ENCODE peak calls at places on chromosomes 13 and 19, in four cellular contexts. One of them, this sample, is unnamed.
A peak's percentile ranks its signal among the peaks of the same experiment; 100 is the strongest.

GRCh38 chr13:111879719-111880118 is 187.2 kb upstream of the SOX1 start:
- DNase-seq in GM23248: no peak
- DNase-seq in putamen: no peak
- DNase-seq in effector memory CD8-positive, alpha-beta T cell: no peak
- DNase-seq in this sample: no peak

GRCh38 chr13:36516225-36516624 is 83.9 kb downstream of the CCNA1 start:
- DNase-seq in GM23248: no peak
- DNase-seq in putamen: no peak
- DNase-seq in effector memory CD8-positive, alpha-beta T cell: no peak
- DNase-seq in this sample: no peak

GRCh38 chr19:37007587-37008220 is 70.5 kb upstream of the ZNF420 start:
- DNase-seq in GM23248: peak; percentile 12
- DNase-seq in putamen: peak; percentile 26
- DNase-seq in effector memory CD8-positive, alpha-beta T cell: peak; percentile 13
- DNase-seq in this sample: peak; percentile 64

GRCh38 chr13:102220681-102221228 is 181.1 kb downstream of the FGF14 start:
- DNase-seq in GM23248: no peak
- DNase-seq in putamen: no peak
- DNase-seq in effector memory CD8-positive, alpha-beta T cell: no peak
- DNase-seq in this sample: no peak

GRCh38 chr19:13935765-13936486 is 2.3 kb downstream of the PODNL1 start:
- DNase-seq in GM23248: no peak
- DNase-seq in putamen: no peak
- DNase-seq in effector memory CD8-positive, alpha-beta T cell: no peak
- DNase-seq in this sample: no peak

GRCh38 chr13:107866666-107867623 is 348.4 kb downstream of the LIG4 start:
- DNase-seq in GM23248: peak; percentile 90
- DNase-seq in putamen: peak; percentile 17
- DNase-seq in effector memory CD8-positive, alpha-beta T cell: no peak
- DNase-seq in this sample: peak; percentile 59

GRCh38 chr19:9721861-9722260 is 46.7 kb downstream of the ZNF846 start:
- DNase-seq in GM23248: no peak
- DNase-seq in putamen: no peak
- DNase-seq in effector memory CD8-positive, alpha-beta T cell: no peak
- DNase-seq in this sample: no peak

GRCh38 chr13:38872693-38873092 is 117.9 kb downstream of the STOML3 start:
- DNase-seq in GM23248: peak; percentile 47
- DNase-seq in putamen: peak; percentile 56
- DNase-seq in effector memory CD8-positive, alpha-beta T cell: no peak
- DNase-seq in this sample: peak; percentile 8

GRCh38 chr19:55452381-55453325 is 8.8 kb downstream of the ISOC2 start:
- DNase-seq in GM23248: peak; percentile 76
- DNase-seq in putamen: peak; percentile 97
- DNase-seq in effector memory CD8-positive, alpha-beta T cell: no peak
- DNase-seq in this sample: peak; percentile 96

GRCh38 chr13:108427355-108427754 is 157.8 kb downstream of the TNFSF13B start:
- DNase-seq in GM23248: no peak
- DNase-seq in putamen: no peak
- DNase-seq in effector memory CD8-positive, alpha-beta T cell: no peak
- DNase-seq in this sample: no peak

GRCh38 chr13:50745542-50745941 is 98.0 kb downstream of the DLEU7 start:
- DNase-seq in GM23248: no peak
- DNase-seq in putamen: no peak
- DNase-seq in effector memory CD8-positive, alpha-beta T cell: no peak
- DNase-seq in this sample: no peak

GRCh38 chr19:29485293-29485692 is 40.5 kb upstream of the VSTM2B start:
- DNase-seq in GM23248: no peak
- DNase-seq in putamen: no peak
- DNase-seq in effector memory CD8-positive, alpha-beta T cell: no peak
- DNase-seq in this sample: no peak

GRCh38 chr13:43884221-43884620 is 4.5 kb downstream of the LACC1 start:
- DNase-seq in GM23248: no peak
- DNase-seq in putamen: no peak
- DNase-seq in effector memory CD8-positive, alpha-beta T cell: no peak
- DNase-seq in this sample: no peak

GRCh38 chr19:43532962-43533545 is at the start of gene ZNF575:
- DNase-seq in GM23248: peak; percentile 92
- DNase-seq in putamen: peak; percentile 96
- DNase-seq in effector memory CD8-positive, alpha-beta T cell: peak; percentile 71
- DNase-seq in this sample: peak; percentile 93

GRCh38 chr19:52922841-52923781 is at the start of gene ZNF888:
- DNase-seq in GM23248: peak; percentile 94
- DNase-seq in putamen: peak; percentile 64
- DNase-seq in effector memory CD8-positive, alpha-beta T cell: peak; percentile 83
- DNase-seq in this sample: peak; percentile 80

GRCh38 chr19:16922592-16922934 is 33.8 kb downstream of the F2RL3 start:
- DNase-seq in GM23248: no peak
- DNase-seq in putamen: no peak
- DNase-seq in effector memory CD8-positive, alpha-beta T cell: no peak
- DNase-seq in this sample: no peak

GRCh38 chr19:50857366-50857765 is 2.7 kb downstream of the KLK3 start:
- DNase-seq in GM23248: no peak
- DNase-seq in putamen: no peak
- DNase-seq in effector memory CD8-positive, alpha-beta T cell: no peak
- DNase-seq in this sample: no peak

GRCh38 chr19:49553451-49554271 is 25.9 kb downstream of the RCN3 start:
- DNase-seq in GM23248: peak; percentile 94
- DNase-seq in putamen: no peak
- DNase-seq in effector memory CD8-positive, alpha-beta T cell: no peak
- DNase-seq in this sample: no peak

GRCh38 chr13:111666377-111666776 is 345.9 kb downstream of the TEX29 start:
- DNase-seq in GM23248: no peak
- DNase-seq in putamen: no peak
- DNase-seq in effector memory CD8-positive, alpha-beta T cell: no peak
- DNase-seq in this sample: no peak

GRCh38 chr13:24906268-24906667 is 142.3 kb downstream of the RNF17 start:
- DNase-seq in GM23248: no peak
- DNase-seq in putamen: no peak
- DNase-seq in effector memory CD8-positive, alpha-beta T cell: no peak
- DNase-seq in this sample: no peak

GRCh38 chr19:4691383-4691782 is 21.2 kb upstream of the MYDGF start:
- DNase-seq in GM23248: no peak
- DNase-seq in putamen: no peak
- DNase-seq in effector memory CD8-positive, alpha-beta T cell: no peak
- DNase-seq in this sample: no peak

This sample was measured in frontal cortex.